ENCODE peak calls at places on chromosomes 12 and 14, in eight cellular contexts. One of them, this sample, is unnamed.

GRCh38 chr14:76564471-76565119 is 188.7 kb downstream of the ESRRB start:
- DNase-seq in lower lobe of right lung: no peak
- DNase-seq in stomach: no peak
- DNase-seq in CD4-positive, CD25-positive, alpha-beta regulatory T cell: no peak
- DNase-seq in lung: no peak
- DNase-seq in IMR-90: no peak
- DNase-seq in HepG2: no peak
- DNase-seq in GM23338: peak
- DNase-seq in this sample: no peak

GRCh38 chr14:38391334-38391733 is 135.4 kb upstream of the CLEC14A start:
- DNase-seq in HepG2: no peak
- DNase-seq in lower lobe of right lung: no peak
- DNase-seq in lung: no peak
- DNase-seq in CD4-positive, CD25-positive, alpha-beta regulatory T cell: no peak
- DNase-seq in IMR-90: peak
- DNase-seq in GM23338: no peak
- DNase-seq in stomach: no peak
- DNase-seq in this sample: no peak

GRCh38 chr12:43728117-43728516 is 30.5 kb downstream of the PUS7L start:
- DNase-seq in CD4-positive, CD25-positive, alpha-beta regulatory T cell: no peak
- DNase-seq in lower lobe of right lung: no peak
- DNase-seq in GM23338: no peak
- DNase-seq in HepG2: no peak
- DNase-seq in IMR-90: no peak
- DNase-seq in lung: no peak
- DNase-seq in stomach: no peak
- DNase-seq in this sample: no peak

GRCh38 chr12:81330480-81330879 is 252.6 kb downstream of the ACSS3 start:
- DNase-seq in IMR-90: no peak
- DNase-seq in lower lobe of right lung: no peak
- DNase-seq in stomach: no peak
- DNase-seq in lung: no peak
- DNase-seq in GM23338: peak
- DNase-seq in CD4-positive, CD25-positive, alpha-beta regulatory T cell: no peak
- DNase-seq in HepG2: no peak
- DNase-seq in this sample: no peak

GRCh38 chr14:72781476-72782181 is 112.3 kb downstream of the DPF3 start:
- DNase-seq in GM23338: no peak
- DNase-seq in stomach: no peak
- DNase-seq in HepG2: peak
- DNase-seq in CD4-positive, CD25-positive, alpha-beta regulatory T cell: no peak
- DNase-seq in lower lobe of right lung: no peak
- DNase-seq in IMR-90: peak
- DNase-seq in lung: peak
- DNase-seq in this sample: no peak

GRCh38 chr12:131167334-131167733 is 213.6 kb downstream of the ADGRD1 start:
- DNase-seq in HepG2: no peak
- DNase-seq in CD4-positive, CD25-positive, alpha-beta regulatory T cell: no peak
- DNase-seq in lung: no peak
- DNase-seq in lower lobe of right lung: no peak
- DNase-seq in IMR-90: no peak
- DNase-seq in GM23338: no peak
- DNase-seq in stomach: no peak
- DNase-seq in this sample: no peak

GRCh38 chr12:100767371-100767770 is 27.2 kb upstream of the ANO4 start:
- DNase-seq in CD4-positive, CD25-positive, alpha-beta regulatory T cell: no peak
- DNase-seq in lung: no peak
- DNase-seq in stomach: no peak
- DNase-seq in HepG2: no peak
- DNase-seq in lower lobe of right lung: no peak
- DNase-seq in IMR-90: no peak
- DNase-seq in GM23338: no peak
- DNase-seq in this sample: no peak

GRCh38 chr14:90487031-90487430 is 90.2 kb downstream of the CALM1 start:
- DNase-seq in lung: no peak
- DNase-seq in GM23338: peak
- DNase-seq in IMR-90: no peak
- DNase-seq in HepG2: no peak
- DNase-seq in lower lobe of right lung: no peak
- DNase-seq in CD4-positive, CD25-positive, alpha-beta regulatory T cell: no peak
- DNase-seq in stomach: no peak
- DNase-seq in this sample: no peak

GRCh38 chr14:93061380-93062012 is 54.2 kb downstream of the ITPK1 start:
- DNase-seq in lung: no peak
- DNase-seq in IMR-90: no peak
- DNase-seq in stomach: no peak
- DNase-seq in lower lobe of right lung: no peak
- DNase-seq in GM23338: no peak
- DNase-seq in HepG2: no peak
- DNase-seq in CD4-positive, CD25-positive, alpha-beta regulatory T cell: no peak
- DNase-seq in this sample: no peak

GRCh38 chr14:52254086-52254485 is 13.4 kb upstream of the PTGDR start:
- DNase-seq in lung: no peak
- DNase-seq in stomach: no peak
- DNase-seq in GM23338: no peak
- DNase-seq in HepG2: no peak
- DNase-seq in lower lobe of right lung: no peak
- DNase-seq in IMR-90: no peak
- DNase-seq in CD4-positive, CD25-positive, alpha-beta regulatory T cell: no peak
- DNase-seq in this sample: no peak

GRCh38 chr12:103737881-103738280 is 103.2 kb downstream of the NT5DC3 start:
- DNase-seq in stomach: no peak
- DNase-seq in CD4-positive, CD25-positive, alpha-beta regulatory T cell: no peak
- DNase-seq in GM23338: no peak
- DNase-seq in HepG2: no peak
- DNase-seq in lower lobe of right lung: no peak
- DNase-seq in lung: no peak
- DNase-seq in IMR-90: no peak
- DNase-seq in this sample: no peak

GRCh38 chr14:60657609-60657983 is 8.3 kb upstream of the SIX1 start:
- DNase-seq in IMR-90: no peak
- DNase-seq in HepG2: no peak
- DNase-seq in GM23338: peak
- DNase-seq in lung: no peak
- DNase-seq in stomach: no peak
- DNase-seq in CD4-positive, CD25-positive, alpha-beta regulatory T cell: no peak
- DNase-seq in lower lobe of right lung: no peak
- DNase-seq in this sample: no peak
- H3K27ac ChIP-seq in IMR-90: peak
- H3K27ac ChIP-seq in HepG2: peak
- H3K27ac ChIP-seq in GM23338: no peak
- H3K27ac ChIP-seq in lung: no peak
- H3K27ac ChIP-seq in stomach: no peak
- H3K27ac ChIP-seq in CD4-positive, CD25-positive, alpha-beta regulatory T cell: no peak
- H3K27ac ChIP-seq in lower lobe of right lung: peak
- H3K27ac ChIP-seq in this sample: no peak

GRCh38 chr12:93128332-93128707 is 199.2 kb upstream of the EEA1 start:
- DNase-seq in stomach: no peak
- DNase-seq in HepG2: no peak
- DNase-seq in IMR-90: no peak
- DNase-seq in CD4-positive, CD25-positive, alpha-beta regulatory T cell: no peak
- DNase-seq in GM23338: no peak
- DNase-seq in lung: peak
- DNase-seq in lower lobe of right lung: peak
- DNase-seq in this sample: no peak

GRCh38 chr12:93126069-93126474 is 197.0 kb upstream of the EEA1 start:
- DNase-seq in stomach: no peak
- DNase-seq in CD4-positive, CD25-positive, alpha-beta regulatory T cell: no peak
- DNase-seq in IMR-90: no peak
- DNase-seq in HepG2: no peak
- DNase-seq in GM23338: no peak
- DNase-seq in lung: no peak
- DNase-seq in lower lobe of right lung: no peak
- DNase-seq in this sample: no peak

GRCh38 chr12:93125126-93125525 is 196.0 kb upstream of the EEA1 start:
- DNase-seq in CD4-positive, CD25-positive, alpha-beta regulatory T cell: no peak
- DNase-seq in lung: no peak
- DNase-seq in stomach: no peak
- DNase-seq in HepG2: no peak
- DNase-seq in GM23338: no peak
- DNase-seq in IMR-90: no peak
- DNase-seq in lower lobe of right lung: no peak
- DNase-seq in this sample: no peak

GRCh38 chr12:93127582-93128331 is 198.7 kb upstream of the EEA1 start:
- DNase-seq in CD4-positive, CD25-positive, alpha-beta regulatory T cell: no peak
- DNase-seq in IMR-90: peak
- DNase-seq in GM23338: peak
- DNase-seq in lung: peak
- DNase-seq in stomach: peak
- DNase-seq in HepG2: peak
- DNase-seq in lower lobe of right lung: peak
- DNase-seq in this sample: no peak

GRCh38 chr12:93127107-93127560 is 198.0 kb upstream of the EEA1 start:
- DNase-seq in stomach: no peak
- DNase-seq in IMR-90: no peak
- DNase-seq in CD4-positive, CD25-positive, alpha-beta regulatory T cell: no peak
- DNase-seq in HepG2: no peak
- DNase-seq in lower lobe of right lung: no peak
- DNase-seq in lung: no peak
- DNase-seq in GM23338: no peak
- DNase-seq in this sample: no peak
- H3K4me3 ChIP-seq in stomach: no peak
- H3K4me3 ChIP-seq in IMR-90: no peak
- H3K4me3 ChIP-seq in CD4-positive, CD25-positive, alpha-beta regulatory T cell: no peak
- H3K4me3 ChIP-seq in HepG2: peak
- H3K4me3 ChIP-seq in lower lobe of right lung: no peak
- H3K4me3 ChIP-seq in lung: no peak
- H3K4me3 ChIP-seq in GM23338: no peak
- H3K4me3 ChIP-seq in this sample: no peak

DNA sequence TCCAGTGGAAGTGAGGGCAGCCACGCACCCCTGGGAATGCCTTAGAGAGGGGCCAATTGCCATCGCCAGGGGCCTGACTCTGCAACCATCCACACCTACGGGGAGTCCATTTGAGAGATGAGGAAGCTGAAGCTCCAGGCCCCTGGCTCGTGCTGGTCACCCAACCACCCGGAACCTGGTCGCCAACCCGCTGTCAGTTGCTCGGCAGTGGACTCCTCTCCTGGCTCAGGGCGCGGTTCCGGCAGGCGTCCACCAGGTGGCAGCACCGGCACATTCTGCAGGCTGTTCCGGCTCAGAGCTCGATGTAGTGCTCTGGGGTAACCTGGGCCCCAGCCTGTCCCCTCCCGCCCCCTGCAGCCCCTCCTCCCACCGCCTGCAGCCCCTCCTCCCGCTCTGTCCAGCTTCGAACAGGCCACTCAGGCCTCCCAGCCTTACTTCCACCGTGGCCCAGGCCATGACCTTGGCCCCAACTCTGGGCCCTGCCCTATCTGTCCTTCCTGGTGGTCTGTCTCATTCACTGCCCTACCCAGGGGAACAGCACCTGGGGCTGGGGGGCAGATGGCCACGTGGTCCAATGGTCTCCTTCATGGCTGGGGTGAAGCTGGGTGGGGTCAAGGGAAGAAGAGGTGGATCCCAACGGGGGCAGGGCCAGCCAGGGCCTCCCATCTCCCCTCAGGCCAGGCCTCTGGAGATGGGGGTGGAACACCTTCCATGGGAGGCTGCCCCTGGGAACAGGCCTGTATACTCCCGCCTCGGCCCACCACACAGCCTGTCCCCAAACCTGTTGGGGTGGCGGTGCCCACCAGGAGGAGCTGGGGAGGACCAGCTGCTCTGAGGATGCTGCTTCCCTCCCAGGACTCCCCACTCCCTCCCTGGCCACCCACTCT is 15.7 kb downstream of the SIVA1 start:
- DNase-seq in GM23338: peak
- DNase-seq in CD4-positive, CD25-positive, alpha-beta regulatory T cell: peak
- DNase-seq in stomach: peak
- DNase-seq in lower lobe of right lung: peak
- DNase-seq in IMR-90: peak
- DNase-seq in HepG2: peak
- DNase-seq in lung: peak
- DNase-seq in this sample: peak
- H3K27ac ChIP-seq in GM23338: no peak
- H3K27ac ChIP-seq in CD4-positive, CD25-positive, alpha-beta regulatory T cell: no peak
- H3K27ac ChIP-seq in stomach: no peak
- H3K27ac ChIP-seq in lower lobe of right lung: peak
- H3K27ac ChIP-seq in IMR-90: peak
- H3K27ac ChIP-seq in HepG2: peak
- H3K27ac ChIP-seq in lung: no peak
- H3K27ac ChIP-seq in this sample: no peak

GRCh38 chr12:633731-634130 is 29.5 kb downstream of the NINJ2 start:
- DNase-seq in GM23338: no peak
- DNase-seq in CD4-positive, CD25-positive, alpha-beta regulatory T cell: no peak
- DNase-seq in IMR-90: no peak
- DNase-seq in stomach: no peak
- DNase-seq in lung: no peak
- DNase-seq in lower lobe of right lung: no peak
- DNase-seq in HepG2: peak
- DNase-seq in this sample: no peak

GRCh38 chr12:636632-637031 is 26.6 kb downstream of the NINJ2 start:
- DNase-seq in CD4-positive, CD25-positive, alpha-beta regulatory T cell: no peak
- DNase-seq in lower lobe of right lung: no peak
- DNase-seq in HepG2: no peak
- DNase-seq in lung: no peak
- DNase-seq in stomach: no peak
- DNase-seq in IMR-90: no peak
- DNase-seq in GM23338: no peak
- DNase-seq in this sample: no peak

GRCh38 chr12:627863-628805 is 35.1 kb downstream of the NINJ2 start:
- DNase-seq in lung: no peak
- DNase-seq in GM23338: no peak
- DNase-seq in stomach: no peak
- DNase-seq in HepG2: peak
- DNase-seq in CD4-positive, CD25-positive, alpha-beta regulatory T cell: no peak
- DNase-seq in lower lobe of right lung: no peak
- DNase-seq in IMR-90: no peak
- DNase-seq in this sample: no peak

GRCh38 chr12:630656-631632 is 32.3 kb downstream of the NINJ2 start:
- DNase-seq in lung: peak
- DNase-seq in lower lobe of right lung: peak
- DNase-seq in GM23338: peak
- DNase-seq in stomach: peak
- DNase-seq in HepG2: no peak
- DNase-seq in IMR-90: no peak
- DNase-seq in CD4-positive, CD25-positive, alpha-beta regulatory T cell: peak
- DNase-seq in this sample: peak

GRCh38 chr12:632102-632696 is 31.0 kb downstream of the NINJ2 start:
- DNase-seq in IMR-90: peak
- DNase-seq in CD4-positive, CD25-positive, alpha-beta regulatory T cell: no peak
- DNase-seq in lower lobe of right lung: no peak
- DNase-seq in stomach: peak
- DNase-seq in HepG2: peak
- DNase-seq in lung: peak
- DNase-seq in GM23338: peak
- DNase-seq in this sample: no peak
- H3K4me3 ChIP-seq in IMR-90: no peak
- H3K4me3 ChIP-seq in CD4-positive, CD25-positive, alpha-beta regulatory T cell: peak
- H3K4me3 ChIP-seq in lower lobe of right lung: peak
- H3K4me3 ChIP-seq in stomach: no peak
- H3K4me3 ChIP-seq in HepG2: peak
- H3K4me3 ChIP-seq in lung: no peak
- H3K4me3 ChIP-seq in GM23338: no peak
- H3K4me3 ChIP-seq in this sample: no peak